ENCODE peak calls at places on chromosomes 5 and 9, in six cellular contexts. Z is AG09319; I is mesothelial cell of epicardium; Y is fibroblast of lung; D is nephron progenitor cell; X is CD4-positive, alpha-beta T cell. B is an unnamed sample.

GRCh38 chr9:6354072-6354686 is 26.0 kb downstream of the TPD52L3 start:
- DNase-seq in Z (peak), I (no peak), Y (peak), D (peak), X (peak), B (no peak)

GRCh38 chr9:5085993-5086392 is 99.4 kb downstream of the INSL6 start:
- DNase-seq in Z (no peak), I (no peak), Y (no peak), D (no peak), X (no peak), B (no peak)

GRCh38 chr9:123985869-123986268 is 25.7 kb upstream of the LHX2 start:
- DNase-seq in Z (no peak), I (no peak), Y (no peak), D (no peak), X (no peak), B (no peak)

GRCh38 chr9:6428940-6429889 is 16.2 kb downstream of the UHRF2 start:
- DNase-seq in Z (no peak), I (no peak), Y (no peak), D (no peak), X (no peak), B (no peak)

GRCh38 chr9:112274600-112274999 is 58.8 kb downstream of the PTBP3 start:
- DNase-seq in Z (no peak), I (no peak), Y (no peak), D (no peak), X (no peak), B (no peak)

GRCh38 chr5:87393331-87393730 is 19.4 kb downstream of the CCNH start:
- DNase-seq in Z (peak), I (no peak), Y (peak), D (no peak), X (no peak), B (no peak)

GRCh38 chr5:58778888-58779287 is 196.0 kb downstream of the RAB3C start:
- DNase-seq in Z (no peak), I (no peak), Y (no peak), D (no peak), X (no peak), B (no peak)

GRCh38 chr5:137700282-137700680 is 35.6 kb downstream of the KLHL3 start:
- DNase-seq in Z (no peak), I (no peak), Y (peak), D (no peak), X (no peak), B (no peak)

GRCh38 chr9:76756273-76756650 is 8.0 kb upstream of the PCA3 start:
- DNase-seq in Z (no peak), I (no peak), Y (peak), D (peak), X (no peak), B (no peak)

GRCh38 chr9:124439661-124440243 is 10.5 kb upstream of the ADGRD2 start:
- DNase-seq in Z (no peak), I (no peak), Y (no peak), D (no peak), X (no peak), B (no peak)

GRCh38 chr9:95313010-95313498 is 4.5 kb downstream of the FANCC start:
- DNase-seq in Z (no peak), I (peak), Y (peak), D (peak), X (no peak), B (peak)

GRCh38 chr5:42767491-42768105 is 11.0 kb downstream of the CCDC152 start:
- DNase-seq in Z (peak), I (no peak), Y (no peak), D (no peak), X (no peak), B (no peak)

GRCh38 chr5:77171141-77171910 is 39.2 kb upstream of the PDE8B start:
- DNase-seq in Z (no peak), I (no peak), Y (no peak), D (no peak), X (no peak), B (no peak)

GRCh38 chr5:154365823-154366222 is 80.0 kb upstream of the SAP30L start:
- DNase-seq in Z (no peak), I (no peak), Y (peak), D (no peak), X (no peak), B (no peak)

GRCh38 chr9:138098116-138098907 is 220.7 kb downstream of the CACNA1B start:
- DNase-seq in Z (no peak), I (no peak), Y (no peak), D (no peak), X (no peak), B (no peak)

GRCh38 chr5:96808868-96809558 is 1.3 kb upstream of the ERAP1 start:
- DNase-seq in Z (no peak), I (no peak), Y (no peak), D (no peak), X (no peak), B (no peak)

GRCh38 chr9:37592108-37592951 is at the start of gene TOMM5:
- DNase-seq in Z (peak), I (peak), Y (peak), D (peak), X (peak), B (peak)
- TF ChIP-seq CTCF in Z (no peak), I (no peak), Y (no peak), D (no peak), X (no peak), B (no peak)

GRCh38 chr5:135036405-135036804 is 2.4 kb upstream of the PITX1 start:
- DNase-seq in Z (no peak), I (no peak), Y (no peak), D (no peak), X (no peak), B (no peak)

GRCh38 chr5:135038829-135039525 is 4.9 kb upstream of the PITX1 start:
- DNase-seq in Z (no peak), I (no peak), Y (no peak), D (no peak), X (no peak), B (no peak)

GRCh38 chr5:135038202-135038828 is 4.3 kb upstream of the PITX1 start:
- DNase-seq in Z (no peak), I (no peak), Y (no peak), D (no peak), X (no peak), B (no peak)

GRCh38 chr5:135035678-135036030 is 1.6 kb upstream of the PITX1 start:
- DNase-seq in Z (no peak), I (no peak), Y (no peak), D (no peak), X (no peak), B (no peak)

GRCh38 chr5:135037519-135038201 is 3.6 kb upstream of the PITX1 start:
- DNase-seq in Z (no peak), I (no peak), Y (no peak), D (no peak), X (no peak), B (no peak)
- TF ChIP-seq CTCF in Z (no peak), I (no peak), Y (no peak), D (no peak), X (no peak), B (no peak)

DNA sequence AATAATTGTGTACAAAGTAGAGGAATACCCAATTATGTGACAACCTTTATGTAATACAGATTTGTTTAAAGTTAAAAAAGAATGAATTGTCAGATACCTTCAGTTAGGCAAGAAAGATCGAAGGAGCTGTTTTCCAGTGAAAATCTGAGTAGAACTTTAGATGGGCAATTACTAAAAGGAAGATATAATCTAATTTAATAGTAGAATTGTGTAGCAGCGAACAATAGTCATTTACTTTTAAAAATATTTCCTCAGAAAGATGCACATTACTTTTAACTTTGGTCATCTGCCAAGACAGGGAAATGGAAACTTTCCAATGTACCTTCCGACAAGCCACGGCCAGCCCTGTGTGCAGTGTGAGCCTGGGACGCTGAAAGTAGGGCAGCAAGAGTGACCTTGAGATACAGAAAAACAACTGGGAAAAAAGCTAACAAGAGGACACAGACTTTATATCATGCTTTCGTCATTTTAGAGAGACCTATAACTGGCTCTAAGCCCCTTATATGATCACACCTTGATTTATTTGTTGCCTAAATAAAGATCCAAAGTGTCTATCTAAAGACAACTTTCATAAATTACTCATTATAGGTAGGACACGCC is 40.1 kb downstream of the RHOBTB3 start:
- DNase-seq in Z (no peak), I (no peak), Y (peak), D (no peak), X (no peak), B (no peak)
- TF ChIP-seq CTCF in Z (no peak), I (no peak), Y (no peak), D (no peak), X (no peak), B (no peak)

GRCh38 chr9:108434036-108434435 is 421.8 kb downstream of the ACTL7B start:
- DNase-seq in Z (no peak), I (no peak), Y (no peak), D (no peak), X (no peak), B (no peak)
- TF ChIP-seq CTCF in Z (no peak), I (no peak), Y (no peak), D (no peak), X (no peak), B (no peak)

GRCh38 chr9:133463234-133463863 is 3.6 kb downstream of the CACFD1 start:
- DNase-seq in Z (no peak), I (no peak), Y (no peak), D (no peak), X (no peak), B (no peak)
- TF ChIP-seq CTCF in Z (no peak), I (no peak), Y (no peak), D (no peak), X (no peak), B (no peak)

B was measured in omental fat pad.